ENCODE peak calls at places on chromosomes 13 and 19, in four cellular contexts. Z, R, M and A are unnamed samples.

GRCh38 chr13:101289764-101290163 is 126.5 kb downstream of the NALCN start:
- DNase-seq in R (no peak), M (no peak), Z (no peak), A (peak; percentile 79)

GRCh38 chr13:112587359-112587766 is 590 bp downstream of the TUBGCP3 start:
- DNase-seq in Z (peak; percentile 72), M (peak; percentile 85), R (no peak), A (peak; percentile 73)

GRCh38 chr13:42495256-42495655 is 78.7 kb upstream of the TNFSF11 start:
- DNase-seq in Z (no peak), R (no peak), M (no peak), A (no peak)

GRCh38 chr13:20974981-20975585 is 72.5 kb upstream of the XPO4 start:
- DNase-seq in Z (no peak), R (no peak), M (no peak), A (no peak)

GRCh38 chr13:68745517-68745916 is 1362.1 kb upstream of the ATXN8OS start:
- DNase-seq in M (no peak), R (no peak), Z (no peak), A (no peak)

GRCh38 chr19:4504297-4504701 is 14.0 kb downstream of the PLIN4 start:
- DNase-seq in R (no peak), M (no peak), Z (no peak), A (no peak)

GRCh38 chr13:59024434-59024833 is 1139.3 kb downstream of the DIAPH3 start:
- DNase-seq in R (no peak), Z (no peak), M (no peak), A (no peak)

GRCh38 chr13:91576590-91576989 is 178.2 kb downstream of the GPC5 start:
- DNase-seq in Z (peak; percentile 1), M (peak; percentile 60), R (no peak), A (peak; percentile 50)

GRCh38 chr13:40798380-40798779 is 9.0 kb downstream of the SLC25A15 start:
- DNase-seq in Z (no peak), R (no peak), M (no peak), A (no peak)

GRCh38 chr19:30076751-30077670 is 135.0 kb downstream of the URI1 start:
- DNase-seq in Z (no peak), M (no peak), R (no peak), A (no peak)

GRCh38 chr19:46913198-46913851 is 52.5 kb downstream of the ARHGAP35 start:
- DNase-seq in R (no peak), Z (no peak), M (no peak), A (no peak)

GRCh38 chr13:26589754-26590153 is 32.3 kb downstream of the WASF3 start:
- DNase-seq in R (no peak), Z (no peak), M (no peak), A (no peak)

GRCh38 chr13:87810391-87810801 is 139.2 kb downstream of the SLITRK5 start:
- DNase-seq in R (no peak), M (no peak), Z (peak; percentile 18), A (peak; percentile 49)

GRCh38 chr13:26534036-26534726 is 23.3 kb upstream of the WASF3 start:
- DNase-seq in Z (no peak), R (no peak), M (no peak), A (no peak)

GRCh38 chr19:344625-345319 is at the start of gene MIER2:
- DNase-seq in R (peak; percentile 16), M (peak; percentile 97), Z (peak; percentile 50), A (peak; percentile 92)

GRCh38 chr13:33536639-33537425 is 251.3 kb upstream of the STARD13 start:
- DNase-seq in Z (no peak), M (no peak), R (no peak), A (no peak)

GRCh38 chr19:15421726-15422260 is 3.0 kb upstream of the AKAP8L start:
- DNase-seq in R (no peak), Z (no peak), M (no peak), A (no peak)

GRCh38 chr13:28470286-28470685 is 24.6 kb downstream of the FLT1 start:
- DNase-seq in Z (no peak), R (no peak), M (no peak), A (no peak)

GRCh38 chr19:6847828-6848200 is 39.6 kb upstream of the ADGRE1 start:
- DNase-seq in R (no peak), Z (no peak), M (no peak), A (no peak)
- TF ChIP-seq ETV6 in R (no peak), Z (no peak), M (no peak), A (no peak)

DNA sequence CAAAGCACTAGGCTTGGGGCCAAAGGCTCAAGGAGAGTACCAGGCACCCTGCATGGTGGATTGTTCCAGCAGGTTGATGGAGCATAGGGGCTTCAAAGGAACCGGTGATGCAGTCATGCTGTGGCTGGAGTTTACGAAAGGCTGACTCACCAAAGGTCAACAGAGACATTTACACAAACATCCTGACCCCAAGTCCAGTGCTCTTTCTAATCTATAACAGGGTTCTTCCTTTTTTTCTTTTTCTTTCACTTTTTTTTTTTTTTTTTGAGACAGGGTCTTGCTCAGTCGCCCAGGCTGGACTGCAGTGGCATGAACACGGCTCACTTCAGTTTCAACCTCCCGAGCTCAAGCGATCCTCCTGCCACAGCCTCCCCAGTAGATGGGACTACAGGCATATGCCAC is 35.6 kb upstream of the TPTE2 start:
- DNase-seq in Z (peak; percentile 96), R (no peak), M (no peak), A (no peak)
- TF ChIP-seq ETV6 in Z (no peak), R (no peak), M (no peak), A (no peak)

DNA sequence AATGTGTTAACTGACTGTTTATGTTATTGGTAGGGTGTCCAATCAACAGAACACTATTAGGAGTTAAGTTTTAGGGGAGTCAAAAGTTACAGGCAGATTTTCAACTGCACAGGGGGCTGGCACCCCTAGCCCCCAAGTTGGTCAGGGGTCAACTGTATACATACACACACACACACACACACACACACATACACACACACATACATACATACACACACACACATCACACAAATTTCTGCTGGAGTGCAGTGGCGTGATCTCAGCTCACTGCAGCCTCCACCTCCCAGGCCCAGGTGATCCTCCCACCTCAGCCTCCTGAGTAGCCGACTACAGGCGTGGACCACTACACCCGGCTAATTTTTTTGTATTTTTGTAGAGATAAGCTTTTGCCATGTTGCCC is 10.2 kb downstream of the LRRC4B start:
- DNase-seq in M (no peak), R (no peak), Z (no peak), A (no peak)
- TF ChIP-seq ETV6 in M (no peak), R (no peak), Z (no peak), A (no peak)

GRCh38 chr19:1944088-1944915 is 3.3 kb downstream of the CSNK1G2 start:
- DNase-seq in M (no peak), R (no peak), Z (no peak), A (no peak)

GRCh38 chr19:1942934-1943555 is 2.1 kb downstream of the CSNK1G2 start:
- DNase-seq in R (no peak), M (no peak), Z (no peak), A (no peak)

GRCh38 chr19:1943661-1944087 is 2.7 kb downstream of the CSNK1G2 start:
- DNase-seq in Z (no peak), M (no peak), R (no peak), A (no peak)

GRCh38 chr19:1942078-1942933 is 1.3 kb downstream of the CSNK1G2 start:
- DNase-seq in M (peak; percentile 52), Z (peak; percentile 73), R (peak; percentile 42), A (peak; percentile 83)

GRCh38 chr19:1941146-1942077 is at the start of gene CSNK1G2:
- DNase-seq in M (peak; percentile 75), R (no peak), Z (no peak), A (no peak)
- TF ChIP-seq ETV6 in M (no peak), R (no peak), Z (no peak), A (no peak)

GRCh38 chr19:28718909-28719308 is 494.0 kb downstream of the UQCRFS1 start:
- DNase-seq in M (no peak), R (no peak), Z (no peak), A (no peak)

GRCh38 chr19:28711401-28711800 is 501.6 kb downstream of the UQCRFS1 start:
- DNase-seq in R (no peak), M (no peak), Z (no peak), A (no peak)

GRCh38 chr19:28710278-28710677 is 502.7 kb downstream of the UQCRFS1 start:
- DNase-seq in R (peak; percentile 3), M (peak; percentile 54), Z (peak; percentile 43), A (no peak)

GRCh38 chr19:28715157-28715556 is 497.8 kb downstream of the UQCRFS1 start:
- DNase-seq in Z (no peak), R (no peak), M (no peak), A (no peak)
- TF ChIP-seq ETV6 in Z (no peak), R (no peak), M (no peak), A (no peak)

DNA sequence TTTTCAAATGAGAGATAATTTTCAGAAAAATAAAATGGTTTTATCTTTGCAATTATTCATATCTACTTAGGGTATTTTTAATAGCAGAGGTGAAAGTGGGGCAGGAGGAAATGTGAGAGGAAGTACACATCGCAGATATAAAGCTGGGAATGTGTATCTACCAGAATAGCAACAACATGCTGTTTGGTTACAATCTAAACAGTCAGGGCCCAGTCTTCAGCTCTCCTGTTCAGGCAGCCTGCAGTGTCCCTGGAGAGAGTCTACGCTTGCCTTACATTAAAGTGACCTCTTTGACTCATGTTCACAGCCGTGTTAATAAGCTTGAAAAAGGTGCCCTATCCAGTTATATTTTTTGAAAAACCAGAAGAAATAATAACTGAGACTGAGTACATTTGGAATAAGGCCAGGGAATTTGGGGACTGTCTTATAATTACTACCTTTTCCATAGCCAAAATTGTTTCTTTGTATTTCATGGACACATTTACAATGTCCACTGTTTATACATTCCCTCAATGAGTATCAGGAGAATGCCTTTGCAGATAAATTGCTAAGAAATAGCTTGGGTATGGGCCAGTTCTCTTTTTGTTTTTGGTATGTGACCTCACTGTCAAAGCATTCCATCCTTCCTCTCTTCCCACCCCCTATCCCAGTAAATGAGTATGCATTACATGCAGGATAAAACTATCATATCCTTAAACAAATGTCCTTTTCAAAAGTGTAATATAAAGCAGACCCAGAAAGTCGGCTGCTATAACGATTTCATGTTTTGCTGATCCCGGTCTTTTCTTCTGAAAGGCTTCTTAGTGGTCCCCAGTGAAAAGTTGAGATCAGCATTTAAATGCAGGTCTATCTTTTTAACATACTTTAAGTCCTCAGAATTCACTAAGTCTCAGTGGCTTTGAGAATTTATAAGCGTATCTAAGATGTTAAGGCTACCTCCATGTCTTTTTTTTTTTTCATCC is 82.6 kb downstream of the PCDH9 start:
- DNase-seq in R (no peak), Z (no peak), M (no peak), A (no peak)
- TF ChIP-seq ETV6 in R (no peak), Z (no peak), M (no peak), A (no peak)

DNA sequence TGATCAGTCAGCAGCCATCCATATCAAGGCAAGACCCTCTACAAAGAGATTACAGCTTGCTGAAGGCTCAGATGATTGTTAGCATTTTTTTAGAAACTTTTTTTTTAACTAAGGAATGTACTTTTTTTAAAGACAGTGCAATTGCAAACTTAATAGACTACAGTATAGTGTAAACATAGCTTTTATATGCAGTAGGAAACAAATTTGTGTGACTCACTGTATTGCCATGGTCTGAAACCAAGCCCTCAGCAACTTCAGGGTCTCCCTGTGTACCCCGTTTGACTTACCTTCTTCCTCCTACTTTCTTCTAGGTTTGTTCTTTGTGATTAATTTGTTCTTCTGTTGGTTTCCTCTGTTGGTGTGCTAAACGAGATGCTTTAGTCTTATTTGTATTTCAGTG is 93.0 kb upstream of the TEX29 start:
- DNase-seq in Z (no peak), M (no peak), R (no peak), A (no peak)
- TF ChIP-seq ETV6 in Z (no peak), M (no peak), R (no peak), A (no peak)

DNA sequence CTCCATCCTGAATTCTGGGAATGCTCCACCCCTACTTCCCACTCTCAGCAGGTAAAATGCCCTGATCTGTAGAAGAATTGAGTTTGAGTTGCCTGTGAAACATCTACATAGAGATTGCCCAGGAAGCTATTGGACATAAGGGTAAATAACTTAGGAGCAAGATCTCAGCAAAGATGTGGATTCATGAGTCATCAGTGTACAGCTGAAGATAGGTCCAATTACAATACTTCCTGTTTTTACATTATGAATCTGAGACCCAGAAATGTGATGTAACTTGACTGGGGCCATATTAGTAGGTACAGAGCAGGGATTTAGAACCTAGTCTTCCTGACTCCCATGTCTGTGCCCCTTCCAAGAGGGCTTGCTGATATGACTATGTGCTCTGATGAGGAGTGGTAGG is 79.4 kb upstream of the FNDC3A start:
- DNase-seq in R (no peak), M (no peak), Z (no peak), A (no peak)
- TF ChIP-seq ETV6 in R (no peak), M (no peak), Z (no peak), A (no peak)